ENCODE peak calls at places on chromosomes 3 and 15, in eight cellular contexts. D is stomach; F is CD8-positive, alpha-beta memory T cell; H is neuronal stem cell; S is hepatocyte; J is aorta; O is heart right ventricle; U is body of pancreas. Z is an unnamed sample.

GRCh38 chr15:79028411-79028964 is 62.1 kb downstream of the RASGRF1 start:
- DNase-seq in H (peak; percentile 62), F (no peak), U (peak; percentile 27), O (no peak), S (peak; percentile 64), D (no peak), J (peak; percentile 38), Z (peak; percentile 67)

GRCh38 chr3:49786357-49787181 is at the start of gene IP6K1:
- DNase-seq in S (peak; percentile 100), F (peak; percentile 99), O (peak; percentile 100), D (peak; percentile 100), U (peak; percentile 100), J (peak; percentile 100), H (peak; percentile 100), Z (peak; percentile 100)

GRCh38 chr15:27864719-27865118 is 234.4 kb downstream of the OCA2 start:
- DNase-seq in S (no peak), F (no peak), O (no peak), H (no peak), J (no peak), U (no peak), D (no peak), Z (no peak)

GRCh38 chr3:142236173-142236572 is 10.8 kb upstream of the GK5 start:
- DNase-seq in J (no peak), U (no peak), D (no peak), F (no peak), H (no peak), O (no peak), S (peak; percentile 45), Z (no peak)

GRCh38 chr3:110608566-110608965 is 463.1 kb upstream of the NECTIN3 start:
- DNase-seq in D (no peak), O (no peak), S (no peak), U (no peak), H (no peak), F (no peak), J (no peak), Z (no peak)

GRCh38 chr15:72797834-72798233 is 14.3 kb upstream of the ADPGK start:
- DNase-seq in H (no peak), S (no peak), U (no peak), D (no peak), J (no peak), F (no peak), O (no peak), Z (no peak)

GRCh38 chr15:86089422-86089821 is 9.8 kb downstream of the AGBL1 start:
- DNase-seq in D (no peak), H (no peak), J (no peak), F (no peak), O (no peak), S (no peak), U (no peak), Z (no peak)

GRCh38 chr3:104556372-104557078 is 810.2 kb upstream of the ALCAM start:
- DNase-seq in U (no peak), J (no peak), O (no peak), F (no peak), H (no peak), S (no peak), D (no peak), Z (no peak)

GRCh38 chr15:48358229-48358641 is 27.0 kb downstream of the DUT start:
- DNase-seq in J (no peak), S (no peak), D (no peak), U (no peak), H (peak; percentile 9), O (no peak), F (no peak), Z (no peak)

GRCh38 chr3:18740631-18741583 is 315.8 kb upstream of the SATB1 start:
- DNase-seq in S (no peak), J (no peak), O (no peak), D (no peak), U (peak; percentile 45), F (peak; percentile 33), H (no peak), Z (no peak)

GRCh38 chr15:83869329-83869728 is 215.4 kb downstream of the ADAMTSL3 start:
- DNase-seq in S (no peak), U (no peak), F (no peak), H (no peak), J (no peak), O (no peak), D (no peak), Z (no peak)

GRCh38 chr3:123799544-123800351 is 84.4 kb downstream of the MYLK start:
- DNase-seq in H (peak; percentile 73), O (no peak), J (peak; percentile 76), U (no peak), D (no peak), F (no peak), S (peak; percentile 55), Z (no peak)

GRCh38 chr3:62607287-62608029 is 234.1 kb upstream of the FEZF2 start:
- DNase-seq in J (no peak), F (no peak), S (no peak), H (no peak), D (peak; percentile 59), O (peak; percentile 34), U (peak; percentile 4), Z (no peak)

GRCh38 chr3:16072420-16073110 is 101.9 kb upstream of the GALNT15 start:
- DNase-seq in J (no peak), H (no peak), S (no peak), F (no peak), O (no peak), D (no peak), U (no peak), Z (no peak)

GRCh38 chr15:68054658-68055223 is 626 bp downstream of the PIAS1 start:
- DNase-seq in S (peak; percentile 85), U (peak; percentile 65), D (peak; percentile 49), O (peak; percentile 60), H (peak; percentile 76), J (peak; percentile 87), F (peak; percentile 33), Z (peak; percentile 71)

GRCh38 chr15:84910928-84911623 is 26.6 kb downstream of the SLC28A1 start:
- DNase-seq in J (no peak), U (no peak), D (no peak), H (no peak), O (no peak), S (no peak), F (no peak), Z (no peak)

GRCh38 chr3:101695779-101696372 is 9.4 kb upstream of the RPL24 start:
- DNase-seq in U (peak; percentile 55), O (no peak), H (peak; percentile 65), J (no peak), F (no peak), S (peak; percentile 79), D (no peak), Z (no peak)

GRCh38 chr15:61115241-61115640 is 113.9 kb downstream of the RORA start:
- DNase-seq in O (no peak), H (no peak), F (no peak), U (no peak), D (no peak), J (no peak), S (no peak), Z (no peak)

GRCh38 chr3:50193286-50193685 is 1.9 kb downstream of the GNAT1 start:
- DNase-seq in F (no peak), J (no peak), U (no peak), S (no peak), H (no peak), D (no peak), O (no peak), Z (no peak)

GRCh38 chr3:55337641-55338174 is 149.4 kb downstream of the WNT5A start:
- DNase-seq in U (no peak), O (no peak), J (no peak), S (peak; percentile 12), D (no peak), F (no peak), H (no peak), Z (no peak)

GRCh38 chr3:183892610-183893214 is 8.0 kb upstream of the PARL start:
- DNase-seq in H (no peak), S (peak; percentile 41), U (no peak), O (no peak), J (no peak), F (no peak), D (no peak), Z (no peak)

GRCh38 chr3:107668963-107669362 is 146.2 kb downstream of the BBX start:
- DNase-seq in S (no peak), F (no peak), O (no peak), U (no peak), D (no peak), H (no peak), J (no peak), Z (no peak)

GRCh38 chr15:66803182-66803729 is 101.2 kb downstream of the SMAD6 start:
- DNase-seq in O (peak; percentile 84), H (peak; percentile 71), S (peak; percentile 97), F (no peak), J (peak; percentile 96), D (peak; percentile 94), U (peak; percentile 91), Z (peak; percentile 88)

DNA sequence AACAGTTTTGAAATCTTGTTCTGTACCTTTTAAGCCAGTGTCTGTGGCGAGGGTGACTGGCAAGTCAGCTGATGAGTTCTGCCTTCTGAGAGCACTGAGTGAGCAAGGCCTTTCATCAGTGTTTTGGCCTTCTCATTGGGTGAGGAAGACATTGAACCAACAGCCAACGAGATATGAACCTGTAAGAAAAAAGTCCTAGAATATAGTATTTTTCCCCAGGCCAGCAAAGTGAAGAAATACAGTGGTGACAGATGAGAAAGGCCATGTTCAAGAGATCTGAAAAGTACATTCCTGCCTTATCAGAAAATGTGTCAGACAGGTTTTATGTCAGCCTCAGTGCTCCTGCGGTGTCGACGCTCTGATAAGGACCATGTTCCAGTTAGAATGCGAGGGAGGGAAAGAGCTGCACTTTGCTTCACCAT is 45.3 kb downstream of the TMEM39A start:
- DNase-seq in D (no peak), F (no peak), H (no peak), J (no peak), O (no peak), U (no peak), S (peak; percentile 60), Z (no peak)
- H3K27ac ChIP-seq in D (no peak overlapping the region), F (no peak overlapping the region), H (no peak overlapping the region), J (no peak overlapping the region), O (peak overlapping the region; percentile 7), U (no peak overlapping the region), S (peak overlapping the region; percentile 76), Z (no peak overlapping the region)

GRCh38 chr15:58698887-58699641 is 50.4 kb downstream of the ADAM10 start:
- DNase-seq in U (no peak), H (no peak), J (no peak), D (no peak), O (no peak), F (no peak), S (no peak), Z (no peak)
- H3K9me3 ChIP-seq in U (no peaks in the 10 kb centered on the region), H (peaks cover 46% of the 10 kb centered on the region), J (no peaks in the 10 kb centered on the region), D (no peaks in the 10 kb centered on the region), O (peaks cover 5% of the 10 kb centered on the region), F (peaks cover 3% of the 10 kb centered on the region), S (no peaks in the 10 kb centered on the region), Z (no peaks in the 10 kb centered on the region)

GRCh38 chr3:46405301-46406079 is 1.4 kb downstream of the CCR5AS start:
- DNase-seq in S (peak; percentile 71), J (no peak), U (peak; percentile 72), D (peak; percentile 65), F (no peak), H (no peak), O (no peak), Z (no peak)
- H3K27ac ChIP-seq in S (peak overlapping the region; percentile 93), J (no peak overlapping the region), U (no peak overlapping the region), D (peak overlapping the region; percentile 80), F (peak overlapping the region; percentile 75), H (no peak overlapping the region), O (peak overlapping the region; percentile 90), Z (no peak overlapping the region)

DNA sequence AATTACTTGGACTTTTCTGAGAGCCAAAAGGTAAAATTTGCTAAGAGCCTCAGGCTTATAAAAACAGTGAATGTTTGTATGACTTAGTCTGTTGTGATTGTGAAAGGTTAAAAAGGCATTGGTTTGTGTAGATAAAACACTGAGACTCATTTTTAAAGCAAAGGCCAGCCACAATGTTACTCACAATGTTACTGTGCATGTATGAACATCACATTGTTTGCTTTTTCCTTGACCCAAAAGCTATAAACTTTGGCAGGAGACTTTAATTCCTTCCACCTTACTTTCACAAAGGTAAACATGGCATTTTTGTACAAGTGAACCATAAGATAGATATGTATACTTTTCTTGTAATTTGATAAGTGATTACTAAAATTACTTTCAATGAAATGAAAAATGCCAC is 70.5 kb downstream of the NPAP1 start:
- DNase-seq in H (no peak), D (no peak), S (no peak), F (no peak), O (no peak), U (no peak), J (no peak), Z (no peak)
- H3K9me3 ChIP-seq in H (peaks cover 6% of the 10 kb centered on the region), D (no peaks in the 10 kb centered on the region), S (no peaks in the 10 kb centered on the region), F (no peaks in the 10 kb centered on the region), O (no peaks in the 10 kb centered on the region), U (no peaks in the 10 kb centered on the region), J (peaks cover 3% of the 10 kb centered on the region), Z (peaks cover 32% of the 10 kb centered on the region)

Z was measured in H9.